ENCODE peak calls at places on chromosome 17, in eight cellular contexts. R is PC-3, C is SK-N-SH, O is hepatocyte, Q is neural progenitor cell, M is HCT116, K is GM23338, G is MM.1S. J is an unnamed sample.

GRCh38 chr17:62008294-62008693 is 56.8 kb downstream of the MED13 start:
- DNase-seq in R (no peak), C (no peak), Q (no peak), M (no peak), G (no peak), K (no peak), O (no peak), J (no peak)

GRCh38 chr17:77178586-77178985 is 37.8 kb downstream of the SEC14L1 start:
- DNase-seq in Q (no peak), K (no peak), G (no peak), R (no peak), O (no peak), M (no peak), C (no peak), J (no peak)

GRCh38 chr17:2792541-2793169 is 3.6 kb upstream of the RAP1GAP2 start:
- DNase-seq in G (no peak), C (no peak), Q (no peak), O (no peak), R (no peak), K (no peak), M (no peak), J (no peak)

GRCh38 chr17:2396568-2397246 is 4.2 kb downstream of the MNT start:
- DNase-seq in K (peak; percentile 96), Q (peak; percentile 95), G (peak; percentile 51), C (peak; percentile 81), M (peak; percentile 93), R (peak; percentile 89), O (peak; percentile 97), J (peak; percentile 96)

GRCh38 chr17:45706033-45706432 is 78.1 kb upstream of the CRHR1 start:
- DNase-seq in O (no peak), K (no peak), Q (no peak), G (no peak), R (no peak), C (no peak), M (no peak), J (no peak)

GRCh38 chr17:6548578-6549330 is 7.6 kb downstream of the PITPNM3 start:
- DNase-seq in R (peak; percentile 46), C (no peak), G (peak; percentile 71), Q (no peak), M (no peak), K (no peak), O (peak; percentile 41), J (no peak)

GRCh38 chr17:61464121-61464905 is 12.1 kb downstream of the TBX4 start:
- DNase-seq in O (no peak), K (peak; percentile 63), M (no peak), R (no peak), C (no peak), Q (no peak), G (no peak), J (no peak)

GRCh38 chr17:80118601-80119270 is 17.4 kb downstream of the GAA start:
- DNase-seq in Q (no peak), G (no peak), M (no peak), C (no peak), O (peak; percentile 3), R (no peak), K (no peak), J (no peak)

GRCh38 chr17:50052822-50053653 is 2.9 kb upstream of the ITGA3 start:
- DNase-seq in C (peak; percentile 56), R (peak; percentile 51), K (no peak), M (no peak), G (no peak), O (peak; percentile 37), Q (no peak), J (no peak)

GRCh38 chr17:78239489-78239931 is 8.1 kb downstream of the TMEM235 start:
- DNase-seq in G (no peak), K (no peak), O (peak; percentile 8), R (no peak), Q (no peak), M (no peak), C (no peak), J (no peak)

GRCh38 chr17:80832266-80832676 is 159.4 kb upstream of the CHMP6 start:
- DNase-seq in K (peak; percentile 71), M (no peak), O (peak; percentile 58), Q (peak; percentile 42), C (peak; percentile 89), G (no peak), R (peak; percentile 12), J (peak; percentile 69)

GRCh38 chr17:18035704-18036103 is 3.3 kb downstream of the ATPAF2 start:
- DNase-seq in G (no peak), O (no peak), M (no peak), R (no peak), K (no peak), Q (no peak), C (no peak), J (no peak)

DNA sequence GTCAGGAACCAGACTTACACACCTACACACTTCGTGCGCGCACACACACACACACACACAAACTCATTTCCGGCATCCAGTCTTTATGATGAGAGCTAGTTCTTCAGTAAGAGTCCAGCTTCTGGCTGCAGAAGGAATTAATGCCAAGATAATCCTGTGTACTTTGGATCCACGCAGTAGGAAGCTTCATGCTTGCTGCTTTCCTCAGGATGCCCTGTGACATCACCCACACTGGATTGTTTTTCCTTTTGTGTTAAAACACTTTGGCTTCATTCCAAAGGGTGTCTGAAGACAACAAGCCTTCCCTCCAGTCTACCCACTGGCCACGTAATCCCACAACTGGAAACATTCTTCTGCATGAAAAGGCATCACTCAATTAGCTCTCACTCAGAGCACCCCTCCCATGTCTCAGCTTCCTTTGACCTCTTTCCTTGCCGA is 35.4 kb downstream of the KCNJ16 start:
- DNase-seq in K (no peak), Q (no peak), R (no peak), C (no peak), O (peak; percentile 27), G (no peak), M (no peak), J (peak; percentile 4)
- H3K27ac ChIP-seq in K (no peak overlapping the region), Q (no peak overlapping the region), R (no peak overlapping the region), C (no peak overlapping the region), O (no peak overlapping the region), G (no peak overlapping the region), M (no peak overlapping the region), J (no peak overlapping the region)

GRCh38 chr17:38800237-38800760 is 943 bp upstream of the PIP4K2B start:
- DNase-seq in C (no peak), Q (peak; percentile 21), K (peak; percentile 11), G (no peak), R (no peak), M (no peak), O (no peak), J (no peak)
- H2AFZ ChIP-seq in C (peak overlapping the region; percentile 21), Q (no peak overlapping the region), K (peak overlapping the region; percentile 20), G (peak overlapping the region; percentile 87), R (peak overlapping the region; percentile 55), M (no peak overlapping the region), O (no peak overlapping the region), J (peak overlapping the region; percentile 56)

DNA sequence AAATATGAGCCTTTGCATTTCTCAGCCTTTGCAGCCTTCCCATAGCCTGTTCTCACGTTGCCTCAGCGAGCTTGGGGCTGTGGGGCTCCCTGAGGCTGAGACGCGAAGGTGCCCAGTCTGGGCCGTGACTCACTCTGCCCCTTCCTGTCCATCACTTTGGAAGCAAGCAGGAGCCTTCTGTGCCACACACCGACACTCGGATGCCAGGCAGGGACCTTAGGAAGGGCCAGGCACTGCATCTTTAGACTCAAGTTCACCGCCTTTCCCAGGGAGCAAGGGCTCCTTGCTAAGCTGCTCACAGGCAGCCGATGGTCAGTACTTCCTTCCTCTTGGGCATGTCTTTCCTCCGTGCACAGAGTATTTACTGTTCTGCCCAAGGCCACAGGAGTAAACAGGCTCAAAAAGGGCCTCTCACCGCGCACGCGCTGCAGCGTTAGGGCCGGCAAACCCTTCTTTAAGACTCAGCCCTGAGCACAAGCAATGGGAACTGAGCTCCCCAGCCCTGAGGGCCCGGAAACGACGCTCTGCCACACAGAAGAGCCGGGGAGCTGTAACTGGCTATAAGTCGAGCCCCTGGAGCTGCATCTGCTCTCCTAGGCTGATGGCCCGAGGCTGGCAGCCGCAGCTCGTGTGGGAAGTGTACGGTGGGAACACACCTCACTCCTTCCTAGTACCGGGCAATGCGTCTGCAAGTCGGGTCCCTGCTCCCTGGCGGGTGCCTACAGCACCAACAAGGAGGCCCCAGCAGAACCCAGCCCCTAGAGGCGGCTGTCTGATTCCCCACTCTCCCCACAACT is 7.2 kb downstream of the TIMM22 start:
- DNase-seq in K (no peak), O (no peak), G (no peak), R (peak; percentile 13), M (no peak), C (peak; percentile 22), Q (no peak), J (no peak)
- TF ChIP-seq EZH2phosphoT487 in K (no peak), O (no peak), G (no peak), R (no peak), M (no peak), C (no peak), Q (no peak), J (no peak)

GRCh38 chr17:82297280-82297803 is 20.1 kb downstream of the CD7 start:
- DNase-seq in Q (no peak), C (peak; percentile 54), K (no peak), M (no peak), O (peak; percentile 64), G (peak; percentile 77), R (peak; percentile 86), J (peak; percentile 73)
- H3K27ac ChIP-seq in Q (no peak overlapping the region), C (peak overlapping the region; percentile 84), K (no peak overlapping the region), M (peak overlapping the region; percentile 89), O (peak overlapping the region; percentile 92), G (peak overlapping the region; percentile 87), R (peak overlapping the region; percentile 99), J (peak overlapping the region; percentile 84)